ENCODE peak calls at places on chromosomes 2 and 18, in eight cellular contexts. F is ELR; B is HL-60; W is stimulated activated CD4-positive, alpha-beta T cell treated with anti-CD3 and anti-CD28 coated beads, Interleukin-1b, Interleukin-23, amount 100 ng/mL, for 24 hours; X is stimulated activated CD8-positive, alpha-beta memory T cell treated with anti-CD3 and anti-CD28 coated beads, Interleukin-2, amount 100 ng/mL, for 1 hour; D is GM23248; N is lung microvascular endothelial cell; L is Right ventricle myocardium superior. G is an unnamed sample.

GRCh38 chr2:52391576-52391975 is 1359.6 kb upstream of the NRXN1 start:
- DNase-seq in F (no peak), B (no peak), W (no peak), X (no peak), D (no peak), N (no peak), L (no peak), G (no peak)

GRCh38 chr2:72032481-72033041 is 115.1 kb downstream of the CYP26B1 start:
- DNase-seq in F (no peak), B (no peak), W (no peak), X (no peak), D (no peak), N (no peak), L (no peak), G (no peak)

GRCh38 chr2:240584486-240585031 is 2.0 kb upstream of the CAPN10 start:
- DNase-seq in F (peak; percentile 21), B (peak; percentile 91), W (no peak), X (no peak), D (peak; percentile 19), N (peak; percentile 43), L (peak; percentile 27), G (no peak)

GRCh38 chr2:30693821-30694281 is 113.4 kb downstream of the CAPN13 start:
- DNase-seq in F (no peak), B (no peak), W (no peak), X (no peak), D (no peak), N (no peak), L (peak; percentile 57), G (no peak)

GRCh38 chr2:47899915-47900314 is 6.4 kb downstream of the FBXO11 start:
- DNase-seq in F (no peak), B (no peak), W (no peak), X (no peak), D (peak; percentile 22), N (no peak), L (no peak), G (no peak)

GRCh38 chr2:121855456-121855985 is 100.1 kb downstream of the TSN start:
- DNase-seq in F (no peak), B (no peak), W (no peak), X (no peak), D (no peak), N (no peak), L (no peak), G (no peak)

GRCh38 chr2:98422449-98422848 is 22.2 kb upstream of the INPP4A start:
- DNase-seq in F (no peak), B (no peak), W (no peak), X (no peak), D (no peak), N (no peak), L (no peak), G (no peak)

GRCh38 chr2:234491897-234492296 is 5.0 kb downstream of the ARL4C start:
- DNase-seq in F (no peak), B (no peak), W (no peak), X (no peak), D (no peak), N (no peak), L (no peak), G (no peak)

GRCh38 chr2:160565099-160565498 is 71.5 kb upstream of the RBMS1 start:
- DNase-seq in F (no peak), B (no peak), W (no peak), X (no peak), D (no peak), N (no peak), L (no peak), G (no peak)

GRCh38 chr2:203610558-203610957 is 75.5 kb upstream of the RAPH1 start:
- DNase-seq in F (no peak), B (no peak), W (no peak), X (no peak), D (no peak), N (no peak), L (no peak), G (no peak)

GRCh38 chr2:44934024-44934423 is 7.5 kb upstream of the SIX3 start:
- DNase-seq in F (no peak), B (no peak), W (no peak), X (no peak), D (no peak), N (no peak), L (no peak), G (peak; percentile 67)

GRCh38 chr2:170271340-170271739 is 93.4 kb downstream of the MYO3B start:
- DNase-seq in F (no peak), B (no peak), W (no peak), X (no peak), D (peak; percentile 2), N (no peak), L (no peak), G (no peak)

GRCh38 chr2:181174880-181175590 is 194.6 kb downstream of the UBE2E3 start:
- DNase-seq in F (no peak), B (no peak), W (no peak), X (no peak), D (no peak), N (no peak), L (no peak), G (no peak)

GRCh38 chr2:204514439-204514838 is 30.8 kb upstream of the PARD3B start:
- DNase-seq in F (no peak), B (no peak), W (no peak), X (no peak), D (no peak), N (no peak), L (no peak), G (no peak)

GRCh38 chr2:185700883-185701282 is 37.7 kb upstream of the FSIP2 start:
- DNase-seq in F (peak; percentile 21), B (no peak), W (no peak), X (no peak), D (no peak), N (no peak), L (no peak), G (no peak)

GRCh38 chr18:65725421-65726050 is 25.3 kb upstream of the CDH7 start:
- DNase-seq in F (no peak), B (no peak), W (no peak), X (no peak), D (no peak), N (no peak), L (no peak), G (no peak)

GRCh38 chr18:23612434-23613090 is 26.3 kb upstream of the NPC1 start:
- DNase-seq in F (no peak), B (no peak), W (no peak), X (no peak), D (no peak), N (no peak), L (no peak), G (peak; percentile 37)

GRCh38 chr2:144545787-144546186 is 25.9 kb upstream of the ZEB2 start:
- DNase-seq in F (no peak), B (no peak), W (no peak), X (no peak), D (no peak), N (no peak), L (no peak), G (no peak)

GRCh38 chr18:63446266-63446665 is 24.0 kb upstream of the VPS4B start:
- DNase-seq in F (no peak), B (no peak), W (no peak), X (no peak), D (no peak), N (no peak), L (no peak), G (no peak)

GRCh38 chr2:120681181-120681580 is 54.5 kb upstream of the GLI2 start:
- DNase-seq in F (no peak), B (no peak), W (no peak), X (no peak), D (no peak), N (no peak), L (no peak), G (no peak)

GRCh38 chr2:69668598-69668997 is 25.1 kb upstream of the AAK1 start:
- DNase-seq in F (no peak), B (no peak), W (no peak), X (no peak), D (peak; percentile 13), N (no peak), L (no peak), G (no peak)

GRCh38 chr2:11811036-11811654 is 64.7 kb downstream of the LPIN1 start:
- DNase-seq in F (no peak), B (no peak), W (no peak), X (no peak), D (peak; percentile 59), N (no peak), L (no peak), G (no peak)

GRCh38 chr2:224220581-224221255 is 181.2 kb downstream of the FAM124B start:
- DNase-seq in F (peak; percentile 81), B (no peak), W (no peak), X (no peak), D (peak; percentile 81), N (peak; percentile 47), L (no peak), G (no peak)

GRCh38 chr2:8581048-8581561 is 100.8 kb upstream of the ID2 start:
- DNase-seq in F (no peak), B (no peak), W (no peak), X (no peak), D (no peak), N (no peak), L (peak; percentile 31), G (peak; percentile 72)

GRCh38 chr2:162706770-162707169 is 131.8 kb downstream of the KCNH7 start:
- DNase-seq in F (no peak), B (no peak), W (no peak), X (no peak), D (no peak), N (no peak), L (no peak), G (no peak)

GRCh38 chr2:159797468-159798375 is at the start of gene CD302:
- DNase-seq in F (peak; percentile 71), B (peak; percentile 41), W (no peak), X (no peak), D (peak; percentile 87), N (peak; percentile 64), L (peak; percentile 90), G (peak; percentile 94)

GRCh38 chr2:240404174-240404852 is 31.1 kb upstream of the GPC1 start:
- DNase-seq in F (no peak), B (no peak), W (no peak), X (no peak), D (no peak), N (no peak), L (peak; percentile 13), G (peak; percentile 34)

GRCh38 chr2:19793132-19793750 is 108.5 kb downstream of the TTC32 start:
- DNase-seq in F (no peak), B (no peak), W (no peak), X (no peak), D (no peak), N (no peak), L (no peak), G (no peak)

GRCh38 chr2:234555616-234556249 is 58.9 kb upstream of the ARL4C start:
- DNase-seq in F (peak; percentile 83), B (no peak), W (no peak), X (no peak), D (no peak), N (no peak), L (no peak), G (peak; percentile 39)

G was measured in left lung.